ENCODE peak calls at places on chromosomes 1 and 21, in five cellular contexts. N, C, G, S and Y are unnamed samples.
A peak's percentile ranks its signal among the peaks of the same experiment; 100 is the strongest.

GRCh38 chr1:94240822-94241221 is 3.4 kb upstream of the ARHGAP29 start:
- DNase-seq in N (no peak), C (no peak), G (no peak), S (peak; percentile 27), Y (no peak)

GRCh38 chr1:78292361-78292760 is 198.4 kb upstream of the PTGFR start:
- DNase-seq in N (no peak), C (no peak), G (no peak), S (no peak), Y (no peak)

GRCh38 chr21:27813750-27814149 is 846.9 kb upstream of the ADAMTS5 start:
- DNase-seq in N (no peak), C (no peak), G (no peak), S (no peak), Y (no peak)

GRCh38 chr1:156958247-156958714 is 37.8 kb downstream of the LRRC71 start:
- DNase-seq in N (no peak), C (no peak), G (no peak), S (no peak), Y (peak; percentile 58)

GRCh38 chr21:43767980-43768867 is 7.9 kb downstream of the CSTB start:
- DNase-seq in N (peak; percentile 53), C (peak; percentile 87), G (peak; percentile 90), S (peak; percentile 88), Y (no peak)

GRCh38 chr1:981491-981954 is 370 bp downstream of the PERM1 start:
- DNase-seq in N (no peak), C (no peak), G (no peak), S (no peak), Y (no peak)

GRCh38 chr1:150464422-150464826 is 22.8 kb upstream of the TARS2 start:
- DNase-seq in N (peak; percentile 67), C (peak; percentile 20), G (peak; percentile 46), S (peak; percentile 82), Y (peak; percentile 84)

GRCh38 chr1:183218039-183218618 is 32.1 kb downstream of the LAMC2 start:
- DNase-seq in N (no peak), C (no peak), G (no peak), S (no peak), Y (no peak)

GRCh38 chr21:31557956-31558838 is 101.3 kb upstream of the SOD1 start:
- DNase-seq in N (peak; percentile 48), C (no peak), G (peak; percentile 15), S (peak; percentile 64), Y (peak; percentile 59)

GRCh38 chr1:245118806-245119205 is 36.0 kb upstream of the KIF26B start:
- DNase-seq in N (no peak), C (no peak), G (peak; percentile 16), S (no peak), Y (no peak)

GRCh38 chr1:160078392-160079195 is 2.7 kb upstream of the KCNJ9 start:
- DNase-seq in N (peak; percentile 75), C (no peak), G (no peak), S (peak; percentile 40), Y (peak; percentile 63)

GRCh38 chr1:161792740-161793139 is 26.6 kb downstream of the ATF6 start:
- DNase-seq in N (no peak), C (peak; percentile 83), G (peak; percentile 88), S (peak; percentile 62), Y (peak; percentile 85)

GRCh38 chr1:4160181-4160580 is 260.1 kb upstream of the C1orf174 start:
- DNase-seq in N (peak; percentile 12), C (no peak), G (no peak), S (no peak), Y (no peak)

GRCh38 chr1:210416049-210416448 is 87.3 kb downstream of the HHAT start:
- DNase-seq in N (peak; percentile 45), C (no peak), G (no peak), S (no peak), Y (no peak)

GRCh38 chr1:74549947-74550346 is 37.5 kb upstream of the LRRC53 start:
- DNase-seq in N (no peak), C (no peak), G (no peak), S (no peak), Y (no peak)

GRCh38 chr1:115477071-115477470 is 139.0 kb upstream of the NGF start:
- DNase-seq in N (peak; percentile 14), C (no peak), G (no peak), S (no peak), Y (no peak)

GRCh38 chr1:68151690-68152089 is 80.6 kb downstream of the WLS start:
- DNase-seq in N (no peak), C (no peak), G (no peak), S (no peak), Y (no peak)

GRCh38 chr1:200034262-200034557 is 6.7 kb downstream of the NR5A2 start:
- DNase-seq in N (peak; percentile 31), C (no peak), G (no peak), S (no peak), Y (no peak)

GRCh38 chr21:33300701-33301631 is 23.8 kb upstream of the IFNAR1 start:
- DNase-seq in N (no peak), C (no peak), G (no peak), S (no peak), Y (no peak)

GRCh38 chr1:77668924-77669449 is 13.5 kb downstream of the ZZZ3 start:
- DNase-seq in N (no peak), C (no peak), G (no peak), S (no peak), Y (no peak)

GRCh38 chr1:46991083-46991923 is 32.2 kb upstream of the CYP4X1 start:
- DNase-seq in N (peak; percentile 62), C (no peak), G (no peak), S (peak; percentile 38), Y (peak; percentile 18)

GRCh38 chr1:9181990-9182783 is 52.4 kb upstream of the H6PD start:
- DNase-seq in N (peak; percentile 62), C (no peak), G (no peak), S (peak; percentile 81), Y (peak; percentile 48)

GRCh38 chr1:150567717-150568561 is 11.5 kb downstream of the MCL1 start:
- DNase-seq in N (peak; percentile 94), C (peak; percentile 97), G (peak; percentile 97), S (peak; percentile 94), Y (peak; percentile 79)

GRCh38 chr1:46466477-46467182 is 23.0 kb upstream of the DMBX1 start:
- DNase-seq in N (peak; percentile 70), C (no peak), G (peak; percentile 31), S (peak; percentile 35), Y (no peak)

GRCh38 chr1:5640845-5641244 is 351.4 kb downstream of the NPHP4 start:
- DNase-seq in N (peak; percentile 43), C (no peak), G (no peak), S (no peak), Y (no peak)

GRCh38 chr1:93908394-93909145 is 660 bp downstream of the GCLM start:
- DNase-seq in N (peak; percentile 53), C (no peak), G (peak; percentile 7), S (peak; percentile 68), Y (peak; percentile 77)

GRCh38 chr1:62746086-62746808 is 37.7 kb upstream of the ATG4C start:
- DNase-seq in N (no peak), C (peak; percentile 32), G (peak; percentile 55), S (peak; percentile 50), Y (peak; percentile 62)

GRCh38 chr1:94125551-94126514 is 4.9 kb upstream of the ABCA4 start:
- DNase-seq in N (peak; percentile 47), C (no peak), G (no peak), S (peak; percentile 52), Y (no peak)

GRCh38 chr1:15939181-15940109 is 36.5 kb downstream of the ZBTB17 start:
- DNase-seq in N (no peak), C (no peak), G (peak; percentile 51), S (peak; percentile 63), Y (no peak)

GRCh38 chr1:25356848-25357247 is 18.7 kb downstream of the TMEM50A start:
- DNase-seq in N (no peak), C (no peak), G (peak; percentile 12), S (no peak), Y (no peak)

GRCh38 chr1:8814870-8815269 is 2.6 kb downstream of the RERE start:
- DNase-seq in N (no peak), C (no peak), G (no peak), S (peak; percentile 43), Y (no peak)

GRCh38 chr21:42317826-42318746 is 2.9 kb upstream of the TFF3 start:
- DNase-seq in N (no peak), C (no peak), G (no peak), S (no peak), Y (no peak)

GRCh38 chr1:179300112-179300511 is 6.5 kb downstream of the SOAT1 start:
- DNase-seq in N (no peak), C (no peak), G (no peak), S (no peak), Y (no peak)
- H3K4me2 ChIP-seq in N (no peak overlapping the region), C (no peak overlapping the region), G (no peak overlapping the region), S (no peak overlapping the region), Y (no peak overlapping the region)

GRCh38 chr1:99573431-99574217 is 72.3 kb upstream of the PALMD start:
- DNase-seq in N (no peak), C (peak; percentile 20), G (peak; percentile 33), S (no peak), Y (no peak)

GRCh38 chr1:99566290-99567021 is 79.5 kb upstream of the PALMD start:
- DNase-seq in N (no peak), C (no peak), G (no peak), S (peak; percentile 8), Y (no peak)

GRCh38 chr1:99565606-99566289 is 80.2 kb upstream of the PALMD start:
- DNase-seq in N (no peak), C (peak; percentile 14), G (peak; percentile 28), S (no peak), Y (no peak)

GRCh38 chr1:99570486-99571089 is 75.3 kb upstream of the PALMD start:
- DNase-seq in N (no peak), C (peak; percentile 90), G (peak; percentile 91), S (no peak), Y (no peak)

GRCh38 chr1:99571092-99571734 is 74.7 kb upstream of the PALMD start:
- DNase-seq in N (no peak), C (peak; percentile 10), G (no peak), S (no peak), Y (no peak)
- H2AFZ ChIP-seq in N (no peak overlapping the region), C (no peak overlapping the region), G (no peak overlapping the region), S (no peak overlapping the region), Y (no peak overlapping the region)

GRCh38 chr1:31745071-31745897 is 18.9 kb downstream of the ADGRB2 start:
- DNase-seq in N (peak; percentile 83), C (no peak), G (no peak), S (peak; percentile 81), Y (peak; percentile 72)
- H3K4me2 ChIP-seq in N (no peak overlapping the region), C (no peak overlapping the region), G (no peak overlapping the region), S (no peak overlapping the region), Y (peak overlapping the region; percentile 55)

GRCh38 chr1:66431999-66432398 is 102.0 kb upstream of the SGIP1 start:
- DNase-seq in N (no peak), C (no peak), G (no peak), S (no peak), Y (peak; percentile 79)
- H2AFZ ChIP-seq in N (no peak overlapping the region), C (no peak overlapping the region), G (no peak overlapping the region), S (no peak overlapping the region), Y (peak overlapping the region; percentile 67)

GRCh38 chr21:17796037-17796403 is 23.1 kb downstream of the C21orf91 start:
- DNase-seq in N (no peak), C (no peak), G (no peak), S (no peak), Y (no peak)

GRCh38 chr21:17796503-17796902 is 22.7 kb downstream of the C21orf91 start:
- DNase-seq in N (no peak), C (no peak), G (no peak), S (no peak), Y (no peak)

GRCh38 chr21:17794631-17795030 is 24.5 kb downstream of the C21orf91 start:
- DNase-seq in N (no peak), C (no peak), G (no peak), S (no peak), Y (no peak)

GRCh38 chr21:17793675-17794123 is 25.5 kb downstream of the C21orf91 start:
- DNase-seq in N (no peak), C (peak; percentile 41), G (peak; percentile 66), S (no peak), Y (peak; percentile 78)

GRCh38 chr21:17795084-17796036 is 23.8 kb downstream of the C21orf91 start:
- DNase-seq in N (no peak), C (no peak), G (no peak), S (no peak), Y (no peak)
- H3K4me2 ChIP-seq in N (no peak overlapping the region), C (no peak overlapping the region), G (peak overlapping the region; percentile 40), S (no peak overlapping the region), Y (peak overlapping the region; percentile 75)